ENCODE peak calls at places on chromosomes 11 and 22, in eight cellular contexts. N is GF-D8, O is fibroblast of the conjunctiva, D is SK-N-SH, F is EH, E is islet precursor cell, Y is RPMI7951, R is substantia nigra. C is an unnamed sample.

GRCh38 chr22:41779889-41780505 is 20.5 kb upstream of the CCDC134 start:
- DNase-seq in D (no peak), F (no peak), O (no peak), E (no peak), N (no peak), R (no peak), Y (no peak), C (no peak)

GRCh38 chr22:45226681-45227186 is 14.0 kb downstream of the KIAA0930 start:
- DNase-seq in O (no peak), F (peak), Y (peak), R (no peak), D (no peak), N (peak), E (peak), C (no peak)

GRCh38 chr22:40176921-40177737 is 596 bp upstream of the TNRC6B start:
- DNase-seq in D (no peak), Y (peak), N (peak), R (no peak), O (peak), F (peak), E (peak), C (peak)

GRCh38 chr11:9858822-9859221 is 194.9 kb downstream of the SWAP70 start:
- DNase-seq in R (no peak), O (no peak), N (no peak), E (peak), D (peak), Y (peak), F (peak), C (no peak)

GRCh38 chr11:10041337-10041736 is 252.7 kb downstream of the SBF2 start:
- DNase-seq in D (no peak), Y (no peak), E (no peak), N (no peak), F (no peak), O (no peak), R (no peak), C (no peak)

GRCh38 chr22:22030493-22031182 is 48.1 kb upstream of the TOP3B start:
- DNase-seq in D (peak), E (no peak), R (no peak), N (no peak), Y (no peak), O (no peak), F (peak), C (no peak)

GRCh38 chr11:132033051-132033450 is 662.6 kb downstream of the NTM start:
- DNase-seq in N (no peak), F (no peak), O (no peak), Y (peak), E (no peak), D (no peak), R (no peak), C (no peak)

GRCh38 chr22:38317995-38318715 is 922 bp upstream of the CSNK1E start:
- DNase-seq in F (peak), R (no peak), D (no peak), O (peak), E (peak), N (peak), Y (peak), C (no peak)

GRCh38 chr11:63813563-63814382 is 517 bp downstream of the SPINDOC start:
- DNase-seq in N (no peak), E (peak), D (peak), Y (peak), F (peak), O (peak), R (no peak), C (no peak)

GRCh38 chr11:84097186-84097585 is 811.0 kb upstream of the CCDC90B start:
- DNase-seq in Y (no peak), O (no peak), D (no peak), R (no peak), F (no peak), N (no peak), E (no peak), C (no peak)

GRCh38 chr11:55658031-55658573 is 3.9 kb upstream of the OR4C6 start:
- DNase-seq in O (no peak), E (no peak), D (no peak), R (no peak), N (no peak), Y (no peak), F (no peak), C (no peak)

GRCh38 chr11:36702330-36703054 is 104.5 kb upstream of the RAG2 start:
- DNase-seq in D (peak), E (peak), N (peak), Y (peak), R (no peak), O (peak), F (peak), C (no peak)

GRCh38 chr11:82767123-82767522 is 33.5 kb upstream of the FAM181B start:
- DNase-seq in O (no peak), Y (no peak), N (no peak), E (no peak), R (no peak), D (no peak), F (no peak), C (no peak)

GRCh38 chr11:38461751-38462150 is 1863.7 kb upstream of the RAG2 start:
- DNase-seq in E (no peak), D (no peak), F (no peak), N (no peak), R (no peak), Y (no peak), O (no peak), C (no peak)

GRCh38 chr11:64241430-64242153 is 697 bp downstream of the FKBP2 start:
- DNase-seq in E (peak), R (peak), Y (peak), D (peak), O (peak), N (peak), F (peak), C (peak)

GRCh38 chr11:69339916-69340565 is 46.1 kb downstream of the MYEOV start:
- DNase-seq in E (no peak), O (no peak), D (no peak), F (no peak), Y (no peak), R (no peak), N (no peak), C (no peak)

GRCh38 chr11:78138694-78139421 is 568 bp downstream of the ALG8 start:
- DNase-seq in R (no peak), O (no peak), D (peak), F (peak), Y (peak), N (peak), E (no peak), C (peak)

GRCh38 chr11:113201055-113201818 is 113.1 kb upstream of the TTC12 start:
- DNase-seq in N (no peak), R (no peak), E (no peak), O (no peak), D (peak), Y (no peak), F (no peak), C (no peak)

GRCh38 chr11:79042824-79043223 is 398.0 kb downstream of the TENM4 start:
- DNase-seq in E (no peak), R (no peak), N (no peak), D (no peak), O (no peak), F (no peak), Y (no peak), C (no peak)

GRCh38 chr11:80702264-80702663 is 1261.4 kb upstream of the TENM4 start:
- DNase-seq in E (no peak), D (no peak), F (no peak), R (no peak), N (no peak), Y (no peak), O (no peak), C (no peak)

GRCh38 chr22:20109411-20110358 is 6.2 kb upstream of the RANBP1 start:
- DNase-seq in F (no peak), D (no peak), Y (no peak), O (no peak), R (no peak), E (no peak), N (no peak), C (no peak)

C was measured in activated CD8-positive, alpha-beta memory T cell treated with anti-CD3 and anti-CD28 coated beads for 48 hours.